ENCODE peak calls at places on chromosome 16, in eight cellular contexts. O is HCT116; I is right cardiac atrium; F is AG04450; M is ovary; X is GM23248; A is lung; B is CD4-positive, alpha-beta T cell. P is an unnamed sample.
A peak's percentile ranks its signal among the peaks of the same experiment; 100 is the strongest.

GRCh38 chr16:19389246-19389645 is 28.4 kb upstream of the TMC5 start:
- DNase-seq in F (no peak), A (peak; percentile 78), X (peak; percentile 43), I (peak; percentile 73), O (no peak), M (no peak), B (no peak), P (no peak)

GRCh38 chr16:20042848-20043247 is 30.8 kb downstream of the GPR139 start:
- DNase-seq in X (peak; percentile 17), A (no peak), O (no peak), M (no peak), I (no peak), B (no peak), F (no peak), P (no peak)

GRCh38 chr16:54447606-54448440 is 161.2 kb upstream of the IRX3 start:
- DNase-seq in F (no peak), I (no peak), O (no peak), B (no peak), M (no peak), X (peak; percentile 97), A (no peak), P (peak; percentile 84)

GRCh38 chr16:50071075-50071671 is 5.4 kb downstream of the HEATR3 start:
- DNase-seq in I (no peak), O (no peak), M (no peak), A (no peak), B (no peak), X (no peak), F (no peak), P (no peak)

GRCh38 chr16:87855852-87856715 is 13.2 kb downstream of the SLC7A5 start:
- DNase-seq in A (no peak), F (no peak), X (no peak), O (no peak), B (no peak), I (peak; percentile 85), M (no peak), P (no peak)

GRCh38 chr16:4938683-4939030 is 1.7 kb upstream of the PPL start:
- DNase-seq in B (no peak), M (no peak), I (no peak), X (peak; percentile 77), A (no peak), F (no peak), O (no peak), P (no peak)

GRCh38 chr16:86355951-86356350 is 154.4 kb upstream of the FOXF1 start:
- DNase-seq in M (no peak), O (peak; percentile 74), X (peak; percentile 68), F (no peak), I (no peak), B (no peak), A (no peak), P (no peak)

GRCh38 chr16:48434653-48435318 is 49.6 kb upstream of the SIAH1 start:
- DNase-seq in M (no peak), O (no peak), X (peak; percentile 34), F (no peak), A (no peak), B (no peak), I (no peak), P (no peak)

GRCh38 chr16:68375801-68376536 is 65.2 kb downstream of the PRMT7 start:
- DNase-seq in X (no peak), M (no peak), B (no peak), A (no peak), F (no peak), I (no peak), O (no peak), P (no peak)

GRCh38 chr16:12504312-12504711 is 299.4 kb downstream of the CPPED1 start:
- DNase-seq in I (no peak), A (no peak), O (no peak), M (no peak), X (no peak), F (no peak), B (no peak), P (no peak)

GRCh38 chr16:88533945-88534641 is 36.1 kb upstream of the ZC3H18 start:
- DNase-seq in I (peak; percentile 94), B (peak; percentile 74), F (no peak), M (peak; percentile 89), A (peak; percentile 70), X (peak; percentile 86), O (peak; percentile 31), P (peak; percentile 25)

GRCh38 chr16:86044881-86045600 is 146.1 kb downstream of the IRF8 start:
- DNase-seq in I (no peak), B (peak; percentile 14), O (no peak), A (no peak), X (no peak), F (no peak), M (no peak), P (no peak)

GRCh38 chr16:84284168-84284722 is 10.4 kb upstream of the WFDC1 start:
- DNase-seq in X (peak; percentile 72), M (peak; percentile 83), O (no peak), B (no peak), I (peak; percentile 88), A (peak; percentile 36), F (no peak), P (no peak)

GRCh38 chr16:52114414-52114813 is 432.5 kb downstream of the TOX3 start:
- DNase-seq in F (no peak), M (no peak), X (no peak), O (no peak), A (no peak), B (no peak), I (no peak), P (no peak)

GRCh38 chr16:4091638-4092037 is 24.6 kb downstream of the ADCY9 start:
- DNase-seq in M (no peak), F (no peak), O (no peak), B (no peak), X (no peak), I (no peak), A (peak; percentile 60), P (no peak)

DNA sequence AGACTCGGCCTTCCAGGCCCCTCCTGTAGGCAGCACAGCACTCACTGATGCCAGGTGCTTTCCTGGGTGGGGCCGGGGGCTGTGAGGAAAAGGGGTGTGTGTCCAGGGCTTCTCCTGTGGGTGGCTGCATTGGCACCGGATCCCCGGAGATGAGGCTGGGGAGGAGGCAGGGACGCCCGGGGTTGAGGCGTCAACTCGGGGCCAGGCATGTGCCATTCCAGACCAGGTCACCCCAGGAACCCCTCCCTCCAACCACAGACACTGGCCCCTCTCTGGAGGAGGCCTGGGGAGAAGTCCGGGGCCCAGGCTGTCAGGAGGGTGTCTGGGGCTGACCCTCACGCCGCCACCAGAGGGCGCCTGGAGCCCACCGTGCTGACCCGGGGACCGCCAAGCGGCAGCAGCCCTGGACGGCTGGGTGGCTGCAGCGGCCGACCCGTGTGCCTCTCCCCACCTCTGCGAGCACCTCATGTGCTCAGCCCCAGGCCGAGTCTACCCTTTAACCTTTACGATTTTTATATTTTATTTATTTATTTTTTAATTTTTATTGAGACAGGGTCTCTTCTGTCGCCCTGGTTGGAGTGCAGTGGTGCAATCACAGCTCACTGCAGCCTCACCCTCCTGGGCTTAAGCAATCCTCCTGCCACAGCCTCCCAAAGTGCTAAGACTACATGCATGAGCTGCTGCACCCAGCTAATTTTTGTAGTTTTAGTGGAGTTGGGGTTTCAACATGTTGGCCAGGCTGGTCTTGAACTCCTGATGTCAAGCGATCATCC is 3.2 kb upstream of the METRN start:
- DNase-seq in I (peak; percentile 92), X (peak; percentile 80), F (no peak), B (peak; percentile 75), M (peak; percentile 79), O (no peak), A (peak; percentile 72), P (no peak)
- H3K9me3 ChIP-seq in I (no peaks in the 10 kb centered on the region), X (no peaks in the 10 kb centered on the region), F (no peaks in the 10 kb centered on the region), B (no peaks in the 10 kb centered on the region), M (no peaks in the 10 kb centered on the region), O (no peaks in the 10 kb centered on the region), A (no peaks in the 10 kb centered on the region), P (no peaks in the 10 kb centered on the region)

GRCh38 chr16:30350134-30350871 is 4.8 kb downstream of the CD2BP2 start:
- DNase-seq in M (no peak), O (no peak), I (no peak), X (peak; percentile 23), B (no peak), A (no peak), F (no peak), P (peak; percentile 74)
- H3K27ac ChIP-seq in M (no peak overlapping the region), O (no peak overlapping the region), I (no peak overlapping the region), X (no peak overlapping the region), B (no peak overlapping the region), A (no peak overlapping the region), F (no peak overlapping the region), P (no peak overlapping the region)

DNA sequence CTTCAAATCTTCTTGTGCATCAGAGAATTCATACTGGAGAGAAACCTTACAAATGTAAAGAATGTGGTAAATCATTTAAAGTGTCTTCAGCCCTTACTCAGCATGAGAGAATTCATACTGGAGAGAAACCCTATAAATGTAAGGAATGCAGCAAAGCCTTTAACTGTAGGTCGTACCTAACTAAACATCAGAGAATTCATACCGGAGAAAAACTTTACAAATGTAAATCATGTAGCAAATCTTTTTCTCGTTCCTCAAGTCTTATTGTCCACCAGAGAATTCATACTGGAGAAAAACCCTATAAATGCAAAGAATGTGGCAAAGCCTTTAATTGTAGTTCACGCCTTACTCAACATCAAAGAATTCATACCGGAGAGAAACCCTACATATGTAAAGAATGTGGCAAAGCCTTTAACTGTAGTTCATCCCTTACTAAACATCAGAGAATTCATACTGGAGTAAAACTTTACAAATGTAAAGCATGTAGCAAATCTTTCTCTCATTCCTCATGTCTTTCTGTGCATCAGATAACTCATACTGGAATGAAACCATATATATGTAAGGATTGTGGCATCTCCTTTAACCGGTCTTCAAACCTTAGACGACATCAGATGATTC is 118.5 kb upstream of the ZNF267 start:
- DNase-seq in O (no peak), M (no peak), B (no peak), X (peak; percentile 1), A (no peak), I (no peak), F (no peak), P (no peak)
- H3K9me3 ChIP-seq in O (peaks cover 52% of the 10 kb centered on the region), M (no peaks in the 10 kb centered on the region), B (peaks cover 93% of the 10 kb centered on the region), X (peaks cover 57% of the 10 kb centered on the region), A (peaks cover 59% of the 10 kb centered on the region), I (peaks cover 9% of the 10 kb centered on the region), F (peaks cover 15% of the 10 kb centered on the region), P (peaks cover 20% of the 10 kb centered on the region)

GRCh38 chr16:1740781-1741490 is 30.4 kb downstream of the NME3 start:
- DNase-seq in I (no peak), F (no peak), B (no peak), M (no peak), O (no peak), X (no peak), A (no peak), P (no peak)

GRCh38 chr16:1744338-1744840 is 27.0 kb downstream of the NME3 start:
- DNase-seq in F (no peak), A (no peak), X (no peak), O (no peak), M (no peak), B (no peak), I (no peak), P (no peak)

GRCh38 chr16:1741553-1742165 is 29.7 kb downstream of the NME3 start:
- DNase-seq in I (no peak), M (no peak), O (no peak), A (no peak), X (no peak), F (no peak), B (no peak), P (no peak)

GRCh38 chr16:1743376-1744337 is 27.7 kb downstream of the NME3 start:
- DNase-seq in X (no peak), O (no peak), B (no peak), M (no peak), A (no peak), F (no peak), I (no peak), P (no peak)

DNA sequence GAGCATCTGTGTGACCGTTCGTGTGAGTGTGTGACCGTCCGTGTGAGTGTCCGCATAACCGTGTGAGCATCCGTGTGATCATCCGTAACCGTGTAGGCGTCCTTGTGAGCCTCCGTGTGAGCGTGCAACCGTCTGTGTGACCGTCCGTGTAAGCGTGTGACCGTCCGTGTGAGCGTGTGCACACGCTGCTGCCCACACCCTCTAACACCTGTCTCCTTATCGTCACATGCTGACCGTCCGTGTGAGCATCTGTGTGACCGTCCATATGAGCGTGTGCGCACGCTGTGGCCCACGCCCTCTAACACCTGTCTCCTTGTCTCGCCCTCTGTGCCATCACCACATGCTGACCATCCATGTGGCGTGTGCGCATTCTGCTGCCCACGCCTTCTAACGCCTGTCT is 31.1 kb downstream of the NME3 start:
- DNase-seq in A (no peak), M (no peak), F (no peak), B (no peak), X (no peak), O (no peak), I (no peak), P (no peak)
- H3K27ac ChIP-seq in A (no peak overlapping the region), M (no peak overlapping the region), F (no peak overlapping the region), B (no peak overlapping the region), X (no peak overlapping the region), O (no peak overlapping the region), I (no peak overlapping the region), P (no peak overlapping the region)